ENCODE peak calls at places on chromosomes 13 and 19, in five cellular contexts. One of them, this sample, is unnamed.

GRCh38 chr13:29039212-29039611 is 219.1 kb downstream of the MTUS2 start:
- DNase-seq in CD4-positive, CD25-positive, alpha-beta regulatory T cell: no peak
- DNase-seq in bronchial epithelial cell: no peak
- DNase-seq in iris pigment epithelial cell: no peak
- DNase-seq in erythroblast: no peak
- DNase-seq in this sample: no peak

GRCh38 chr13:19058566-19058965 is 123.1 kb downstream of the TUBA3C start:
- DNase-seq in CD4-positive, CD25-positive, alpha-beta regulatory T cell: no peak
- DNase-seq in bronchial epithelial cell: no peak
- DNase-seq in iris pigment epithelial cell: no peak
- DNase-seq in erythroblast: no peak
- DNase-seq in this sample: no peak

GRCh38 chr13:73429691-73430090 is 370.9 kb downstream of the KLF5 start:
- DNase-seq in CD4-positive, CD25-positive, alpha-beta regulatory T cell: no peak
- DNase-seq in bronchial epithelial cell: peak; percentile 97
- DNase-seq in iris pigment epithelial cell: peak; percentile 68
- DNase-seq in erythroblast: no peak
- DNase-seq in this sample: no peak

GRCh38 chr19:19338082-19338481 is 17.5 kb downstream of the MAU2 start:
- DNase-seq in CD4-positive, CD25-positive, alpha-beta regulatory T cell: no peak
- DNase-seq in bronchial epithelial cell: no peak
- DNase-seq in iris pigment epithelial cell: peak; percentile 14
- DNase-seq in erythroblast: no peak
- DNase-seq in this sample: no peak

GRCh38 chr19:18895038-18895827 is 725 bp downstream of the CERS1 start:
- DNase-seq in CD4-positive, CD25-positive, alpha-beta regulatory T cell: no peak
- DNase-seq in bronchial epithelial cell: no peak
- DNase-seq in iris pigment epithelial cell: no peak
- DNase-seq in erythroblast: no peak
- DNase-seq in this sample: no peak

GRCh38 chr13:107370036-107370785 is 802.3 kb upstream of the ARGLU1 start:
- DNase-seq in CD4-positive, CD25-positive, alpha-beta regulatory T cell: no peak
- DNase-seq in bronchial epithelial cell: peak; percentile 35
- DNase-seq in iris pigment epithelial cell: peak; percentile 86
- DNase-seq in erythroblast: no peak
- DNase-seq in this sample: no peak

GRCh38 chr13:95784161-95784880 is 107.4 kb downstream of the DNAJC3 start:
- DNase-seq in CD4-positive, CD25-positive, alpha-beta regulatory T cell: no peak
- DNase-seq in bronchial epithelial cell: peak; percentile 63
- DNase-seq in iris pigment epithelial cell: peak; percentile 58
- DNase-seq in erythroblast: no peak
- DNase-seq in this sample: no peak

GRCh38 chr19:46731007-46731501 is 14.1 kb upstream of the PRKD2 start:
- DNase-seq in CD4-positive, CD25-positive, alpha-beta regulatory T cell: no peak
- DNase-seq in bronchial epithelial cell: peak; percentile 83
- DNase-seq in iris pigment epithelial cell: peak; percentile 97
- DNase-seq in erythroblast: no peak
- DNase-seq in this sample: no peak

GRCh38 chr13:87893982-87894527 is 222.9 kb downstream of the SLITRK5 start:
- DNase-seq in CD4-positive, CD25-positive, alpha-beta regulatory T cell: no peak
- DNase-seq in bronchial epithelial cell: no peak
- DNase-seq in iris pigment epithelial cell: no peak
- DNase-seq in erythroblast: no peak
- DNase-seq in this sample: no peak

GRCh38 chr19:35031072-35031881 is 1.0 kb downstream of the SCN1B start:
- DNase-seq in CD4-positive, CD25-positive, alpha-beta regulatory T cell: no peak
- DNase-seq in bronchial epithelial cell: no peak
- DNase-seq in iris pigment epithelial cell: peak; percentile 33
- DNase-seq in erythroblast: no peak
- DNase-seq in this sample: no peak

GRCh38 chr13:31056650-31057275 is 104.9 kb downstream of the HSPH1 start:
- DNase-seq in CD4-positive, CD25-positive, alpha-beta regulatory T cell: no peak
- DNase-seq in bronchial epithelial cell: no peak
- DNase-seq in iris pigment epithelial cell: no peak
- DNase-seq in erythroblast: no peak
- DNase-seq in this sample: no peak

GRCh38 chr13:23922005-23922932 is 25.0 kb upstream of the C1QTNF9B start:
- DNase-seq in CD4-positive, CD25-positive, alpha-beta regulatory T cell: no peak
- DNase-seq in bronchial epithelial cell: peak; percentile 8
- DNase-seq in iris pigment epithelial cell: no peak
- DNase-seq in erythroblast: no peak
- DNase-seq in this sample: no peak

GRCh38 chr19:45200614-45201013 is 22.0 kb downstream of the BLOC1S3 start:
- DNase-seq in CD4-positive, CD25-positive, alpha-beta regulatory T cell: no peak
- DNase-seq in bronchial epithelial cell: peak; percentile 38
- DNase-seq in iris pigment epithelial cell: peak; percentile 51
- DNase-seq in erythroblast: peak; percentile 11
- DNase-seq in this sample: no peak

GRCh38 chr13:27790523-27790922 is 1.8 kb upstream of the GSX1 start:
- DNase-seq in CD4-positive, CD25-positive, alpha-beta regulatory T cell: no peak
- DNase-seq in bronchial epithelial cell: no peak
- DNase-seq in iris pigment epithelial cell: no peak
- DNase-seq in erythroblast: no peak
- DNase-seq in this sample: no peak

GRCh38 chr13:27795718-27796019 is 3.4 kb downstream of the GSX1 start:
- DNase-seq in CD4-positive, CD25-positive, alpha-beta regulatory T cell: no peak
- DNase-seq in bronchial epithelial cell: no peak
- DNase-seq in iris pigment epithelial cell: no peak
- DNase-seq in erythroblast: no peak
- DNase-seq in this sample: no peak

GRCh38 chr13:111480976-111481375 is 160.5 kb downstream of the TEX29 start:
- DNase-seq in CD4-positive, CD25-positive, alpha-beta regulatory T cell: no peak
- DNase-seq in bronchial epithelial cell: no peak
- DNase-seq in iris pigment epithelial cell: no peak
- DNase-seq in erythroblast: no peak
- DNase-seq in this sample: no peak

GRCh38 chr13:74288361-74288911 is 154.2 kb upstream of the KLF12 start:
- DNase-seq in CD4-positive, CD25-positive, alpha-beta regulatory T cell: no peak
- DNase-seq in bronchial epithelial cell: peak; percentile 46
- DNase-seq in iris pigment epithelial cell: no peak
- DNase-seq in erythroblast: no peak
- DNase-seq in this sample: peak; percentile 50

GRCh38 chr13:31174018-31174417 is 12.3 kb upstream of the HSPH1 start:
- DNase-seq in CD4-positive, CD25-positive, alpha-beta regulatory T cell: no peak
- DNase-seq in bronchial epithelial cell: no peak
- DNase-seq in iris pigment epithelial cell: peak; percentile 45
- DNase-seq in erythroblast: no peak
- DNase-seq in this sample: no peak

GRCh38 chr19:9847087-9847671 is 12.1 kb downstream of the PIN1 start:
- DNase-seq in CD4-positive, CD25-positive, alpha-beta regulatory T cell: no peak
- DNase-seq in bronchial epithelial cell: peak; percentile 83
- DNase-seq in iris pigment epithelial cell: peak; percentile 94
- DNase-seq in erythroblast: peak; percentile 35
- DNase-seq in this sample: no peak

GRCh38 chr13:108769213-108770070 is 140.0 kb downstream of the MYO16 start:
- DNase-seq in CD4-positive, CD25-positive, alpha-beta regulatory T cell: no peak
- DNase-seq in bronchial epithelial cell: peak; percentile 47
- DNase-seq in iris pigment epithelial cell: peak; percentile 74
- DNase-seq in erythroblast: peak; percentile 80
- DNase-seq in this sample: no peak

GRCh38 chr19:54209058-54209747 is 8.5 kb downstream of the RPS9 start:
- DNase-seq in CD4-positive, CD25-positive, alpha-beta regulatory T cell: no peak
- DNase-seq in bronchial epithelial cell: no peak
- DNase-seq in iris pigment epithelial cell: peak; percentile 31
- DNase-seq in erythroblast: no peak
- DNase-seq in this sample: no peak

GRCh38 chr13:20702945-20703784 is at the start of gene IL17D:
- DNase-seq in CD4-positive, CD25-positive, alpha-beta regulatory T cell: peak; percentile 7
- DNase-seq in bronchial epithelial cell: no peak
- DNase-seq in iris pigment epithelial cell: no peak
- DNase-seq in erythroblast: peak; percentile 57
- DNase-seq in this sample: peak; percentile 24

GRCh38 chr13:110262944-110263343 is 44.0 kb downstream of the COL4A1 start:
- DNase-seq in CD4-positive, CD25-positive, alpha-beta regulatory T cell: no peak
- DNase-seq in bronchial epithelial cell: no peak
- DNase-seq in iris pigment epithelial cell: no peak
- DNase-seq in erythroblast: no peak
- DNase-seq in this sample: no peak

GRCh38 chr13:22422023-22422422 is 751.1 kb downstream of the FGF9 start:
- DNase-seq in CD4-positive, CD25-positive, alpha-beta regulatory T cell: no peak
- DNase-seq in bronchial epithelial cell: no peak
- DNase-seq in iris pigment epithelial cell: no peak
- DNase-seq in erythroblast: no peak
- DNase-seq in this sample: no peak

GRCh38 chr19:17333611-17334413 is 843 bp downstream of the ANO8 start:
- DNase-seq in CD4-positive, CD25-positive, alpha-beta regulatory T cell: peak; percentile 42
- DNase-seq in bronchial epithelial cell: peak; percentile 74
- DNase-seq in iris pigment epithelial cell: peak; percentile 87
- DNase-seq in erythroblast: peak; percentile 72
- DNase-seq in this sample: peak; percentile 48

This sample was measured in naive B cell.